ENCODE peak calls at places on chromosomes 6 and 20, in ten cellular contexts. B, D, M, R, H, L, C, G, S and Y are unnamed samples.

GRCh38 chr6:105691971-105692370 is 289.1 kb upstream of the PREP start:
- DNase-seq in D (no peak), M (no peak), C (no peak), G (no peak), S (no peak), H (no peak), B (no peak), R (no peak), L (no peak), Y (no peak)

GRCh38 chr20:48107560-48107959 is 322.3 kb upstream of the SULF2 start:
- DNase-seq in L (no peak), M (no peak), H (no peak), S (no peak), G (no peak), C (no peak), D (no peak), B (no peak), R (no peak), Y (no peak)

GRCh38 chr6:54335871-54336270 is 27.6 kb downstream of the TINAG start:
- DNase-seq in M (no peak), S (no peak), D (no peak), H (peak), C (no peak), G (no peak), L (no peak), R (peak), B (peak), Y (no peak)

GRCh38 chr6:154447929-154448328 is 62.6 kb downstream of the CNKSR3 start:
- DNase-seq in G (no peak), L (no peak), R (peak), M (no peak), D (no peak), C (no peak), S (no peak), H (no peak), B (peak), Y (no peak)

GRCh38 chr6:158654498-158654897 is 4.6 kb downstream of the SYTL3 start:
- DNase-seq in R (peak), B (peak), M (peak), C (no peak), S (peak), H (no peak), G (no peak), D (peak), L (no peak), Y (peak)

GRCh38 chr6:164756142-164756541 is 553.3 kb downstream of the C6orf118 start:
- DNase-seq in C (no peak), H (no peak), L (no peak), R (no peak), S (no peak), D (no peak), M (no peak), G (no peak), B (no peak), Y (no peak)

GRCh38 chr6:37688088-37688850 is 9.4 kb downstream of the MDGA1 start:
- DNase-seq in L (no peak), H (no peak), R (no peak), G (no peak), B (no peak), C (no peak), S (no peak), M (no peak), D (no peak), Y (no peak)

GRCh38 chr20:33370296-33370695 is 31.0 kb downstream of the CDK5RAP1 start:
- DNase-seq in D (no peak), M (no peak), G (no peak), B (no peak), H (no peak), S (no peak), L (peak), R (no peak), C (peak), Y (no peak)

GRCh38 chr6:149334201-149334600 is 16.7 kb downstream of the TAB2 start:
- DNase-seq in B (no peak), G (no peak), C (no peak), L (no peak), D (no peak), R (peak), H (no peak), M (no peak), S (no peak), Y (no peak)

GRCh38 chr6:90083891-90084290 is 189.6 kb downstream of the GJA10 start:
- DNase-seq in C (peak), B (no peak), H (no peak), R (no peak), G (no peak), L (no peak), D (no peak), S (no peak), M (no peak), Y (no peak)

GRCh38 chr20:34922654-34923381 is 32.8 kb downstream of the GSS start:
- DNase-seq in M (no peak), R (peak), D (no peak), B (no peak), L (peak), G (no peak), S (no peak), C (no peak), H (peak), Y (peak)

DNA sequence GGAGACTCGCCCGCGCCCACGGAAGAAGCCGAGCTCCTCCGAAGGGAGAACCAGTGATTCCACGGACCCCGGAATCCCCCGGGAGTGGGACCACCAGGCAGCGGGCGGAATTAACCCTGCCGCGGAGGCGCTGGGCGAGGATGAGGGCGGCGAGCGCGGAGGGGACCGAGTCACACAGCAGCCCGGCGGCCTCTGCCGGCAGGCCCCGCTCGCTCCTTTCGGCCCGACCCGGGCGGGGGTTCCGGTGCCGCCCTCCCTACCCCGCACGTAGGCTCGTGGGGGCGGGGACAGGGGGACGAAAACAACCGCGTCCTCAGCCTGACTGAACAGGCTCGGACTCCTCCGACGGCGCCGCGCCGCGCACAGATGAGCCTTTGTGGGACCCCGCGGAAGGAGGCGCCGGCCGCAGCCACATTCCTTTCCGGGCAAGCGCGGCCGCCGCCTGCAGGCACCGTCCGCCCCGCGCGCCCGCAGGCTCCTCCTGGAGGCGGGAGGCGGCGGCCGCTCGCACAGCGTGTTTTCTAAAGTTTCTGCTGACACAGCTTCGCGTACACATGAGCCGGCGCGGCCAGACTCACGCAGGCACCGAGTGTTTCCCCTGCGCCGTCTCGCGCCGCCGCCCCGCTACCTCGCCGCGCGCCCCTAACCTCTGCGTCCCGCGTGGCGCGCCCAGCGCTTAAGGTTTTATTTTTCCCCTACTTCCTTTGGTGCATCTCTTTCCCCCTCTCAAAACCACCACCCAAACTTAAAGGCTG is 244.3 kb downstream of the ARID1B start:
- DNase-seq in B (peak), R (peak), S (peak), D (peak), G (peak), M (peak), L (peak), H (peak), C (peak), Y (peak)
- TF ChIP-seq CTCF in B (peak), R (peak), S (peak), D (peak), G (no peak), M (peak), L (peak), H (no peak), C (no peak), Y (peak)

GRCh38 chr20:60073086-60073485 is 114.9 kb downstream of the CDH26 start:
- DNase-seq in B (no peak), R (no peak), M (no peak), G (no peak), H (no peak), C (no peak), D (no peak), L (peak), S (no peak), Y (no peak)

GRCh38 chr20:60068509-60068908 is 110.3 kb downstream of the CDH26 start:
- DNase-seq in B (no peak), R (no peak), L (no peak), M (no peak), D (no peak), C (no peak), S (no peak), H (no peak), G (no peak), Y (no peak)

GRCh38 chr20:60069626-60070025 is 111.4 kb downstream of the CDH26 start:
- DNase-seq in B (no peak), G (no peak), R (no peak), M (no peak), D (no peak), S (no peak), L (no peak), C (no peak), H (no peak), Y (no peak)

GRCh38 chr20:60071965-60072364 is 113.7 kb downstream of the CDH26 start:
- DNase-seq in B (no peak), H (no peak), L (peak), C (no peak), D (no peak), M (no peak), S (no peak), G (no peak), R (peak), Y (no peak)

GRCh38 chr20:60070791-60071190 is 112.6 kb downstream of the CDH26 start:
- DNase-seq in B (no peak), L (peak), C (no peak), R (no peak), S (no peak), G (no peak), M (no peak), D (no peak), H (no peak), Y (no peak)
- H3K4me3 ChIP-seq in B (no peak), L (no peak), C (no peak), R (no peak), S (no peak), G (no peak), M (no peak), D (no peak), H (no peak), Y (no peak)

DNA sequence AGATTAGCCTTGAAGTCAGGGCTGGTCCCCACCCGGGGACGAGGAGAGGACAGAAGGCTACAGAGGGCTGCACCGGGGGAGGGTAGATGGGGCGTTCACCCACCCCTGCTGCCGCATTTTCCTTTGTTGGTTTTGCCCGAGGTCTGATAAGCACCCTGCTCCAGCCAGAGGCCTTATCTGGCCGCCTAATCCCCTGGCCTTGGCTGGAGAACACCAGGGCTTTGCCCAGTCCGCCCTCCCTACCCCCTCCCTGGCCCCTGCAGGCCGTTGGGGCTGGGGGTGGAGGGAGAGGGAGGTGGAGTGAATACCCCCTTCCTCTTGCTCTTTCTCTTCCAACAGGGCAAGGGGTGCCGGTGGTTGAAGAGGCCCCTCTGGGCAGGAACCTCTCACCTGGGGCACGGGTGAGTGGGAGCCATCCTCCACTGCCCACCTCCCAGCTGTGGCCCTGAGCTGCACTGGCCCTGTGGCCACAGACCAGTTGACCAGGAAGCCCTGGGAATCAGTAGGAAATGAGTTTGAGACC is 11.8 kb upstream of the GATA5 start:
- DNase-seq in G (no peak), D (no peak), H (no peak), C (no peak), M (peak), B (peak), S (no peak), R (no peak), L (no peak), Y (no peak)
- H3K27ac ChIP-seq in G (no peak), D (no peak), H (no peak), C (no peak), M (no peak), B (peak), S (no peak), R (no peak), L (no peak), Y (no peak)

DNA sequence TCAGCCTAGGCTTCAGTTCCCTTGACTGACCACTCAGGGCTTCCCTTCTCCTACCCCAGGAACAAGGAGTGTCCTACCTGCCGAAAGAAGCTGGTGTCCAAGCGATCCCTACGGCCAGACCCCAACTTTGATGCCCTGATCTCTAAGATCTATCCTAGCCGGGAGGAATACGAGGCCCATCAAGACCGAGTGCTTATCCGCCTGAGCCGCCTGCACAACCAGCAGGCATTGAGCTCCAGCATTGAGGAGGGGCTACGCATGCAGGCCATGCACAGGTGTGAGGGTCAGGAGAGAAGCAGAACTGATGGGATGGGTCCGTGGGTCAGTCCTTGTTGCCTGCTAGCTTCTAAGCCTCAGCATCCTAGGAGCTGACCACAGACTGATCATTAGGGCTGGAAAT is 1.6 kb downstream of the RING1 start:
- DNase-seq in R (no peak), S (no peak), D (no peak), L (peak), G (no peak), C (no peak), H (no peak), B (no peak), M (no peak), Y (no peak)
- TF ChIP-seq CTCF in R (no peak), S (no peak), D (no peak), L (no peak), G (no peak), C (no peak), H (no peak), B (no peak), M (no peak), Y (no peak)

DNA sequence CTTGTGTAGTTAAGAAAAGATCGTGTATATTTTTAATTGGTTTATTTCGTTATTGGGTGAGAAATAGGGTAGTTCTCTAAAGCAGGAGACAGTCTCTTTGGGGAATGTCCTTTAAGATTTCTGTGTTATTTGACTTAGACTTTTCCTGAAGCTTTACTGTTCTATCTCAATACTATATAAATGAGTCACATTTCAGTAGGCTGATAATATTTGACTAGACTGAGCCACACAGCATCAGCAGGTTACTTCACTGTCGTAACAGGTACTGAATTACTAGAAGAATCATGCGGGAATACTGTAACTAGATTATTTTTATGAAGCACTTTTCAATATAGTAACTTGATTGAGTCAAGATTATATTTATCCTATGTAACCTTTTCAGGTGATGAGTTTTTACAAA is 1.4 kb downstream of the SMAP1 start:
- DNase-seq in D (no peak), H (no peak), C (no peak), R (no peak), M (no peak), S (no peak), G (no peak), L (no peak), B (peak), Y (no peak)
- H3K4me3 ChIP-seq in D (peak), H (peak), C (peak), R (no peak), M (no peak), S (peak), G (peak), L (peak), B (peak), Y (peak)

GRCh38 chr6:113329942-113330897 is 526.9 kb upstream of the MARCKS start:
- DNase-seq in S (no peak), G (no peak), H (no peak), B (no peak), R (no peak), M (no peak), C (no peak), L (no peak), D (no peak), Y (no peak)
- H3K27ac ChIP-seq in S (no peak), G (no peak), H (no peak), B (no peak), R (no peak), M (no peak), C (no peak), L (no peak), D (no peak), Y (no peak)

DNA sequence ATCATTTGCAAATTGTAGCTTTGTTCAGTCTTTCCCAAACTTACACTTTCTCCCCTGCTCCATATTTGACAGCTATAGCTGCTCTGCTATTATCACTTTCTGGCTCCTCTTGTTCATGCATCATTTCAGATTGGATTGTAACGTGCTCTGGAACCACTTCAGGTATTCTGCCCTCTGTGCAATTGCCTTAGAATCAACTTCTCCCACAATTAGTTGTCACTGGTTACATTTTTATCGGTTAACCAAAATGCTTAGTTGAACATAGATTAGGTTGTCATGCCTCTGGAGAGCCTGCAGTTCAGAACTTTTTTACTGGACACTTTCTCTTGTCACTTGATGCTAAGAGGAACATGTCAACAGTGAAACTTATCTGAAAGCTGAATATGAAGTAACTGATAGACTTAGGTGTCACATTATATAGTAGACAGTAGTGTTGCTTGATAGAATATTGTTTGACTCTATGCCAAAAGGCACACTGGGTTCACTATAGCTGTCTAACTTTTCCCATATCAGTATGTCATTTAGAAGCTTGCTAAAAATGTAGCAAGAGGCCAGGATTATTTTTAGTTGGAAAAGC is 127.7 kb upstream of the PTPRK start:
- DNase-seq in G (no peak), L (no peak), M (no peak), B (no peak), R (no peak), C (no peak), D (no peak), S (no peak), H (no peak), Y (no peak)
- TF ChIP-seq CTCF in G (no peak), L (no peak), M (no peak), B (no peak), R (no peak), C (no peak), D (no peak), S (no peak), H (no peak), Y (no peak)

GRCh38 chr6:100344761-100345160 is 120.0 kb downstream of the SIM1 start:
- DNase-seq in S (no peak), L (no peak), D (no peak), B (no peak), G (no peak), M (no peak), C (no peak), H (no peak), R (peak), Y (no peak)

GRCh38 chr6:100347901-100348550 is 116.7 kb downstream of the SIM1 start:
- DNase-seq in R (peak), L (no peak), S (no peak), C (no peak), D (no peak), B (no peak), M (no peak), H (no peak), G (no peak), Y (no peak)

GRCh38 chr6:100346203-100346602 is 118.5 kb downstream of the SIM1 start:
- DNase-seq in H (no peak), D (no peak), G (no peak), L (no peak), R (no peak), C (no peak), B (no peak), S (no peak), M (no peak), Y (no peak)

GRCh38 chr6:100344321-100344720 is 120.4 kb downstream of the SIM1 start:
- DNase-seq in M (no peak), D (no peak), C (no peak), G (no peak), H (no peak), S (no peak), B (no peak), L (no peak), R (no peak), Y (no peak)

DNA sequence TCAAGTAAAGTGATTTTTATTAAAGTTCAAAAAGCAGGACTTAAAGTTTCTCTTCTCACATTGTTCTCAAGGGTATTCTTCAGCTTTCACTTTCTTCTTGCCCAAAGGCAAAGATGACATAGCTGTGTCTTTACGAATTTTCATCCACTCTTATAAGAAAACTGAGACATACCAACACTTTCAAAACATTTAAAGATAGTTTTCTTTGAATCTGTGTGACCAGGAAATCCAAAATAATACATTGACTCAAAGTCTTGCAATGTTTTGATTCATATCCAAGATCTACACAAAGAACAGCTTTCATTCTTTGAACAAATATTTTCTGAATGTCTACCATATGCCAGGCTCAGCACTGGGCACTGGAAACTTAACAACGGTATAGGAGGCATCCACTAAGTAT is 117.9 kb downstream of the SIM1 start:
- DNase-seq in M (no peak), D (no peak), S (no peak), L (no peak), R (no peak), B (no peak), C (no peak), G (no peak), H (no peak), Y (no peak)
- H3K4me3 ChIP-seq in M (no peak), D (no peak), S (no peak), L (no peak), R (no peak), B (no peak), C (no peak), G (no peak), H (no peak), Y (no peak)